ENCODE peak calls at places on chromosomes 11 and 22, in four cellular contexts. D is IMR-90, W is right lobe of liver, E is HCT116. Z is an unnamed sample.

GRCh38 chr22:35305525-35306070 is 5.9 kb downstream of the TOM1 start:
- ATAC-seq in D (no peak), W (no peak), E (no peak), Z (no peak)

GRCh38 chr11:128574576-128575011 is 12.8 kb downstream of the ETS1 start:
- ATAC-seq in D (no peak), W (no peak), E (no peak), Z (no peak)

GRCh38 chr22:23970816-23971482 is 3.3 kb downstream of the DDT start:
- ATAC-seq in D (no peak), W (no peak), E (no peak), Z (no peak)

GRCh38 chr22:27799334-27800249 is 2.0 kb downstream of the MN1 start:
- ATAC-seq in D (no peak), W (peak; percentile 17), E (no peak), Z (no peak)

GRCh38 chr11:6328321-6328720 is 8.0 kb upstream of the CAVIN3 start:
- ATAC-seq in D (peak; percentile 55), W (no peak), E (no peak), Z (no peak)

GRCh38 chr11:70067591-70068341 is 10.4 kb upstream of the ANO1 start:
- ATAC-seq in D (no peak), W (peak; percentile 26), E (peak; percentile 73), Z (no peak)

GRCh38 chr11:73280606-73281005 is 8.5 kb downstream of the P2RY6 start:
- ATAC-seq in D (no peak), W (peak; percentile 65), E (no peak), Z (peak; percentile 65)

GRCh38 chr11:119342023-119342300 is 1.3 kb upstream of the C1QTNF5 start:
- ATAC-seq in D (no peak), W (no peak), E (no peak), Z (no peak)

GRCh38 chr22:17419348-17419747 is 50.1 kb downstream of the CECR2 start:
- ATAC-seq in D (no peak), W (no peak), E (no peak), Z (no peak)

GRCh38 chr11:125933030-125933813 is 12.6 kb upstream of the VSIG10L2 start:
- ATAC-seq in D (no peak), W (no peak), E (no peak), Z (no peak)

GRCh38 chr11:132734217-132734616 is 798.1 kb downstream of the OPCML start:
- ATAC-seq in D (peak; percentile 29), W (no peak), E (no peak), Z (no peak)

GRCh38 chr22:47445716-47446290 is 683.4 kb downstream of the TBC1D22A start:
- ATAC-seq in D (no peak), W (no peak), E (no peak), Z (no peak)

GRCh38 chr22:44531487-44531886 is 33.5 kb upstream of the RTL6 start:
- ATAC-seq in D (no peak), W (no peak), E (no peak), Z (no peak)

GRCh38 chr22:28345304-28345703 is 334.3 kb downstream of the TTC28 start:
- ATAC-seq in D (peak; percentile 48), W (no peak), E (no peak), Z (no peak)

GRCh38 chr22:39908737-39909136 is 7.9 kb downstream of the GRAP2 start:
- ATAC-seq in D (peak; percentile 54), W (no peak), E (no peak), Z (no peak)

GRCh38 chr11:43992834-43993637 is 50.6 kb downstream of the C11orf96 start:
- ATAC-seq in D (peak; percentile 69), W (peak; percentile 44), E (no peak), Z (peak; percentile 61)

GRCh38 chr11:12901272-12901671 is 107.8 kb upstream of the RASSF10 start:
- ATAC-seq in D (no peak), W (peak; percentile 42), E (no peak), Z (no peak)

GRCh38 chr22:23197836-23198235 is 17.5 kb downstream of the BCR start:
- ATAC-seq in D (no peak), W (peak; percentile 61), E (no peak), Z (no peak)

GRCh38 chr11:11356842-11357241 is 3.8 kb upstream of the CSNK2A3 start:
- ATAC-seq in D (no peak), W (no peak), E (no peak), Z (no peak)

GRCh38 chr11:68956142-68956541 is 24.6 kb downstream of the MRGPRD start:
- ATAC-seq in D (no peak), W (no peak), E (peak; percentile 88), Z (no peak)

GRCh38 chr11:43376594-43376993 is 17.9 kb downstream of the TTC17 start:
- ATAC-seq in D (peak; percentile 97), W (no peak), E (no peak), Z (no peak)

GRCh38 chr11:94130589-94131362 is 2.1 kb downstream of the PANX1 start:
- ATAC-seq in D (peak; percentile 0), W (peak; percentile 6), E (no peak), Z (peak; percentile 15)

GRCh38 chr11:809287-810039 is at the start of gene RPLP2:
- ATAC-seq in D (peak; percentile 81), W (peak; percentile 90), E (peak; percentile 69), Z (peak; percentile 95)
- TF ChIP-seq POLR2A in D (peak; percentile 97), W (peak; percentile 80), E (peak; percentile 48), Z (peak; percentile 91)

DNA sequence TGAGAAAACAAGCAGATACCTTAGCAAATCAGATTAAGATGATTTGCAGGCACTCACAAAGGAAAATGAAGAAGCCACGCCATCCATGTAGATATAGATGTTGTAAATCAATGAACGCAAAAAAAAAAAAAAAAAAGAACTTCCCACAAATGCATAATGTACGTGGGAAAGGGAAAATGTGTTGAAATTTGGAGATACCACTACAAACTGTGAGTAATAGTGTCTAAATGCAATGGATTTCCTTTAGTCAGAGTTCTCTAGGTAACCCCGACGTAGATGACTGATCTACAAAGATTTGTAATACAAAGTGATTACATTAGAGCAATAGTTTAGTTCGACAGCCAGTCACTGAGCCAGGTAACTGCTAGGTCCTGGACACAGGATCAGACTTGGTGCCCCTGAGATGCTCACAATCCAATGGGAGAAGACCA is 785 bp upstream of the ANKRD54 start:
- ATAC-seq in D (no peak), W (no peak), E (no peak), Z (no peak)
- H3K27ac ChIP-seq in D (no peak overlapping the region), W (no peak overlapping the region), E (peak overlapping the region; percentile 97), Z (peak overlapping the region; percentile 88)

DNA sequence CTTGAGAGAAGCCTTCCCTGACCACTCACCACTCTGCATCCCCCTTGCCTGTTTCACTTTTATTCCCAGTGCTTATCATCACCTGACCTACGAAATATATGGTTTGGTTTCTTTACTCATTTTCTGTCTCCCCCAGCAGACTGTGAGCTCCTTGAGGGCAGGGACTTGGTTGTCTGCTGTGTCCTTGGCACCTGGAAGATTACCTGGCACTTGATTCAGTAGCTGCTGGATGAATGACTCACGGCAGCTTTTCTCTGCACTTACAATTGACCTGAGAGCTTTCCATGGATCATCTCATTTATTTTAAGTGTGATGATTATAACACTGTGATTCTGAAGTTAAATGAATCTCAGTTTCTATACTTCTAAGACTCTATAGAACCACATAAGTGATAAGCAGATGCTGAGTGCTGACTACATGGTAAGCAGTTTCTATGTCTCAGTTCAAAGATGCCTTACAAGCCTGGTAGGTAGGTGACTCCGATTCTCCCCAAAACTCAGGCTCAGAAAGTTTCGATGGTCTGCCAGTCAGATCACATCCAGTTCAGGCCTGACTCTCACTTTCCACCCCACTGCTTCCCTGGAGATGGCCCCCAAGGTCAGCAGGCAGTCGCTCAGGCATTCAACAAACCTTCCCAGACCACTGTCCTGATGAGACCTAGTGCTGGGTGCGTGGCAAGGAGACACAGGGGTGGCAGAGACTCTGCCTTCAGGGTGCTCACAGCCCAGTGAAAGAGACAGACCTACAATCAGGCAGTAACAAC is 11.6 kb downstream of the IL2RB start:
- ATAC-seq in D (no peak), W (no peak), E (no peak), Z (no peak)
- TF ChIP-seq POLR2A in D (no peak), W (no peak), E (no peak), Z (no peak)

DNA sequence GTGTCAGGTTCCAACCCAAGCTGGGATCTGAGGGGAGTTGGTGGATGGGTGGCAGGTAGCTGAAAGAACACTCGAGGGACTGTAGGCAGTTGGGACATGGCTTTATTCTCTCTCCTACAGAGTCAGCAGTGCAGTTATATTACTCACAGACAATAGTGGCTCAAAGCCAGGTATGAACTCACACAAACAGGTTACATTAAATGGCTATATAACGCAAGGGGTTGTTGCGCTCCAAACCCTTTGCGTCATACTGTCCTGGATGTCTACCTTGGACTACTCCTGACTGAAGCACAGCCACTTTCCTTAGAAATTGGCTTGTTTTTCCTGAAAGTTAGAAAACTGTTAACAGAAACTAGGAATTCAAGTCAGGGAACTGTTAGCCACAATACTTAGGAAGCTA is 66.4 kb upstream of the OR4B1 start:
- ATAC-seq in D (peak; percentile 11), W (no peak), E (no peak), Z (no peak)
- H3K27ac ChIP-seq in D (no peak overlapping the region), W (no peak overlapping the region), E (no peak overlapping the region), Z (no peak overlapping the region)

DNA sequence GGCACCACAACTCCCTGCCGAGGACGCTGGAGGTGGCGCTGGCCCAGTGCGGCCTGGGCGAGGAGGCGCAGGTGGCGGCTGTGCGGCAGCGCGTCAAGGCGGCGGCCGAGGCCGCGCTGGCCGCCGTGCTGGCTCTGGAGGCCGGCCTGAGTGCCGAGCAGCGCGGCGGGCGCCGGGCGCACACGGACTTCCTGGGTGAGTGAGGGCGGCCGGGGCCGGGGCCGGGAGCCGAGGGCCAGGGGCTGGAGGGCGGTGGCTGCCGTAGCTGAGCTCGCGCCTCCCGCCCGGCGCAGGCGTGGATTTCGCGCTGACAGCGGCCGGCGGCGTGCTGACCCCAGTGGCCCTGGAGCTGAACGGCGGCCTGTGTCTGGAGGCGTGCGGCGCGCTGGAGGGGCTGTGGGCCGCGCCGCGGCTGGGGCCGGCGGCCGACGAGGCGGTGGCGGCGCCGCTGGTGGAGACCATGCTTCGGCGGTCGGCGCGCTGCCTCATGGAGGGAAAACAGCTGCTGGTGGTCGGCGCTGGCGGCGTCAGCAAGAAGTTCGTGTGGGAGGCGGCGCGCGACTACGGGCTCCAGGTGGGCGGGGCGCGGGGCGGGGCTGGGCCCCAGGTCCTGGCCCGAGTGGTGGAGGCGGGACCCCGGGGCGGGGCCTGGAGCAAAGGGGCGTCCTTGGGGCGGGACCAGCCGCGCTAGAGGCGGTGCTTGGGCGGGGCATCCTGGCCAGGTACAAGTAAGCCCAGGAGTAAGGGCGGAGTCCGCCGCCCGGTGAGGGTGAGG is 5.4 kb downstream of the CARNS1 start:
- ATAC-seq in D (peak; percentile 99), W (peak; percentile 97), E (peak; percentile 95), Z (peak; percentile 97)
- TF ChIP-seq POLR2A in D (no peak), W (peak; percentile 66), E (no peak), Z (peak; percentile 55)

GRCh38 chr11:87739766-87740165 is 435.5 kb downstream of the RAB38 start:
- ATAC-seq in D (no peak), W (no peak), E (no peak), Z (no peak)
- H3K27ac ChIP-seq in D (no peak overlapping the region), W (no peak overlapping the region), E (no peak overlapping the region), Z (no peak overlapping the region)

Z was measured in gastroesophageal sphincter.